ENCODE peak calls at places on chromosomes 13 and 19, in seven cellular contexts. One of them, this sample, is unnamed.

GRCh38 chr13:92826197-92826596 is 400.4 kb upstream of the GPC6 start:
- DNase-seq in activated T-cell treated with anti-CD3 and anti-CD28 coated beads for 1 hour: no peak
- DNase-seq in WTC11: no peak
- DNase-seq in breast epithelium: no peak
- DNase-seq in NCI-H748 treated with DMSO at 0.1 percent for 48 hours: no peak
- DNase-seq in activated CD8-positive, alpha-beta memory T cell treated with anti-CD3 and anti-CD28 coated beads for 1 hour: no peak
- DNase-seq in stimulated activated CD8-positive, alpha-beta memory T cell treated with anti-CD3 and anti-CD28 coated beads, Interleukin-7, amount 100 ng/mL, for 24 hours: no peak
- DNase-seq in this sample: no peak

GRCh38 chr19:2421581-2422306 is 5.6 kb downstream of the TIMM13 start:
- DNase-seq in WTC11: no peak
- DNase-seq in activated CD8-positive, alpha-beta memory T cell treated with anti-CD3 and anti-CD28 coated beads for 1 hour: no peak
- DNase-seq in stimulated activated CD8-positive, alpha-beta memory T cell treated with anti-CD3 and anti-CD28 coated beads, Interleukin-7, amount 100 ng/mL, for 24 hours: no peak
- DNase-seq in activated T-cell treated with anti-CD3 and anti-CD28 coated beads for 1 hour: no peak
- DNase-seq in breast epithelium: no peak
- DNase-seq in NCI-H748 treated with DMSO at 0.1 percent for 48 hours: no peak
- DNase-seq in this sample: no peak

GRCh38 chr13:74206061-74206561 is 71.9 kb upstream of the KLF12 start:
- DNase-seq in WTC11: no peak
- DNase-seq in stimulated activated CD8-positive, alpha-beta memory T cell treated with anti-CD3 and anti-CD28 coated beads, Interleukin-7, amount 100 ng/mL, for 24 hours: no peak
- DNase-seq in activated CD8-positive, alpha-beta memory T cell treated with anti-CD3 and anti-CD28 coated beads for 1 hour: no peak
- DNase-seq in NCI-H748 treated with DMSO at 0.1 percent for 48 hours: no peak
- DNase-seq in breast epithelium: no peak
- DNase-seq in activated T-cell treated with anti-CD3 and anti-CD28 coated beads for 1 hour: no peak
- DNase-seq in this sample: no peak

GRCh38 chr19:12983561-12984142 is 11.6 kb upstream of the NFIX start:
- DNase-seq in breast epithelium: peak
- DNase-seq in WTC11: peak
- DNase-seq in activated CD8-positive, alpha-beta memory T cell treated with anti-CD3 and anti-CD28 coated beads for 1 hour: peak
- DNase-seq in activated T-cell treated with anti-CD3 and anti-CD28 coated beads for 1 hour: peak
- DNase-seq in stimulated activated CD8-positive, alpha-beta memory T cell treated with anti-CD3 and anti-CD28 coated beads, Interleukin-7, amount 100 ng/mL, for 24 hours: peak
- DNase-seq in NCI-H748 treated with DMSO at 0.1 percent for 48 hours: peak
- DNase-seq in this sample: no peak

GRCh38 chr19:29767039-29767735 is 44.6 kb upstream of the CCNE1 start:
- DNase-seq in activated T-cell treated with anti-CD3 and anti-CD28 coated beads for 1 hour: no peak
- DNase-seq in breast epithelium: no peak
- DNase-seq in WTC11: no peak
- DNase-seq in activated CD8-positive, alpha-beta memory T cell treated with anti-CD3 and anti-CD28 coated beads for 1 hour: no peak
- DNase-seq in stimulated activated CD8-positive, alpha-beta memory T cell treated with anti-CD3 and anti-CD28 coated beads, Interleukin-7, amount 100 ng/mL, for 24 hours: no peak
- DNase-seq in NCI-H748 treated with DMSO at 0.1 percent for 48 hours: no peak
- DNase-seq in this sample: no peak

GRCh38 chr19:3397266-3398022 is 31.1 kb downstream of the NFIC start:
- DNase-seq in stimulated activated CD8-positive, alpha-beta memory T cell treated with anti-CD3 and anti-CD28 coated beads, Interleukin-7, amount 100 ng/mL, for 24 hours: no peak
- DNase-seq in activated CD8-positive, alpha-beta memory T cell treated with anti-CD3 and anti-CD28 coated beads for 1 hour: no peak
- DNase-seq in NCI-H748 treated with DMSO at 0.1 percent for 48 hours: no peak
- DNase-seq in activated T-cell treated with anti-CD3 and anti-CD28 coated beads for 1 hour: no peak
- DNase-seq in WTC11: peak
- DNase-seq in breast epithelium: no peak
- DNase-seq in this sample: no peak

GRCh38 chr19:14979498-14980255 is at the start of gene SLC1A6:
- DNase-seq in activated CD8-positive, alpha-beta memory T cell treated with anti-CD3 and anti-CD28 coated beads for 1 hour: no peak
- DNase-seq in NCI-H748 treated with DMSO at 0.1 percent for 48 hours: no peak
- DNase-seq in breast epithelium: no peak
- DNase-seq in WTC11: peak
- DNase-seq in stimulated activated CD8-positive, alpha-beta memory T cell treated with anti-CD3 and anti-CD28 coated beads, Interleukin-7, amount 100 ng/mL, for 24 hours: no peak
- DNase-seq in activated T-cell treated with anti-CD3 and anti-CD28 coated beads for 1 hour: no peak
- DNase-seq in this sample: peak

GRCh38 chr19:43726736-43727592 is 11.1 kb downstream of the IRGC start:
- DNase-seq in activated T-cell treated with anti-CD3 and anti-CD28 coated beads for 1 hour: no peak
- DNase-seq in activated CD8-positive, alpha-beta memory T cell treated with anti-CD3 and anti-CD28 coated beads for 1 hour: no peak
- DNase-seq in stimulated activated CD8-positive, alpha-beta memory T cell treated with anti-CD3 and anti-CD28 coated beads, Interleukin-7, amount 100 ng/mL, for 24 hours: no peak
- DNase-seq in WTC11: no peak
- DNase-seq in NCI-H748 treated with DMSO at 0.1 percent for 48 hours: no peak
- DNase-seq in breast epithelium: peak
- DNase-seq in this sample: no peak

GRCh38 chr19:43675269-43675879 is 5.4 kb upstream of the PLAUR start:
- DNase-seq in WTC11: no peak
- DNase-seq in activated T-cell treated with anti-CD3 and anti-CD28 coated beads for 1 hour: no peak
- DNase-seq in NCI-H748 treated with DMSO at 0.1 percent for 48 hours: no peak
- DNase-seq in stimulated activated CD8-positive, alpha-beta memory T cell treated with anti-CD3 and anti-CD28 coated beads, Interleukin-7, amount 100 ng/mL, for 24 hours: no peak
- DNase-seq in activated CD8-positive, alpha-beta memory T cell treated with anti-CD3 and anti-CD28 coated beads for 1 hour: no peak
- DNase-seq in breast epithelium: peak
- DNase-seq in this sample: no peak

GRCh38 chr19:38142176-38143035 is 81.6 kb downstream of the DPF1 start:
- DNase-seq in activated CD8-positive, alpha-beta memory T cell treated with anti-CD3 and anti-CD28 coated beads for 1 hour: no peak
- DNase-seq in NCI-H748 treated with DMSO at 0.1 percent for 48 hours: peak
- DNase-seq in WTC11: peak
- DNase-seq in activated T-cell treated with anti-CD3 and anti-CD28 coated beads for 1 hour: peak
- DNase-seq in stimulated activated CD8-positive, alpha-beta memory T cell treated with anti-CD3 and anti-CD28 coated beads, Interleukin-7, amount 100 ng/mL, for 24 hours: peak
- DNase-seq in breast epithelium: no peak
- DNase-seq in this sample: peak

GRCh38 chr19:46697142-46697960 is 19.6 kb downstream of the PRKD2 start:
- DNase-seq in WTC11: peak
- DNase-seq in activated CD8-positive, alpha-beta memory T cell treated with anti-CD3 and anti-CD28 coated beads for 1 hour: no peak
- DNase-seq in breast epithelium: no peak
- DNase-seq in stimulated activated CD8-positive, alpha-beta memory T cell treated with anti-CD3 and anti-CD28 coated beads, Interleukin-7, amount 100 ng/mL, for 24 hours: no peak
- DNase-seq in activated T-cell treated with anti-CD3 and anti-CD28 coated beads for 1 hour: no peak
- DNase-seq in NCI-H748 treated with DMSO at 0.1 percent for 48 hours: peak
- DNase-seq in this sample: peak

GRCh38 chr13:101417043-101417406 is 717 bp upstream of the NALCN start:
- DNase-seq in breast epithelium: no peak
- DNase-seq in activated CD8-positive, alpha-beta memory T cell treated with anti-CD3 and anti-CD28 coated beads for 1 hour: no peak
- DNase-seq in WTC11: no peak
- DNase-seq in stimulated activated CD8-positive, alpha-beta memory T cell treated with anti-CD3 and anti-CD28 coated beads, Interleukin-7, amount 100 ng/mL, for 24 hours: no peak
- DNase-seq in activated T-cell treated with anti-CD3 and anti-CD28 coated beads for 1 hour: no peak
- DNase-seq in NCI-H748 treated with DMSO at 0.1 percent for 48 hours: peak
- DNase-seq in this sample: no peak

GRCh38 chr13:74528751-74529513 is 394.7 kb upstream of the KLF12 start:
- DNase-seq in breast epithelium: no peak
- DNase-seq in WTC11: no peak
- DNase-seq in stimulated activated CD8-positive, alpha-beta memory T cell treated with anti-CD3 and anti-CD28 coated beads, Interleukin-7, amount 100 ng/mL, for 24 hours: no peak
- DNase-seq in NCI-H748 treated with DMSO at 0.1 percent for 48 hours: no peak
- DNase-seq in activated CD8-positive, alpha-beta memory T cell treated with anti-CD3 and anti-CD28 coated beads for 1 hour: no peak
- DNase-seq in activated T-cell treated with anti-CD3 and anti-CD28 coated beads for 1 hour: no peak
- DNase-seq in this sample: no peak

GRCh38 chr13:99386911-99387788 is 80.0 kb upstream of the GPR183 start:
- DNase-seq in activated CD8-positive, alpha-beta memory T cell treated with anti-CD3 and anti-CD28 coated beads for 1 hour: peak
- DNase-seq in breast epithelium: no peak
- DNase-seq in WTC11: peak
- DNase-seq in NCI-H748 treated with DMSO at 0.1 percent for 48 hours: no peak
- DNase-seq in stimulated activated CD8-positive, alpha-beta memory T cell treated with anti-CD3 and anti-CD28 coated beads, Interleukin-7, amount 100 ng/mL, for 24 hours: peak
- DNase-seq in activated T-cell treated with anti-CD3 and anti-CD28 coated beads for 1 hour: peak
- DNase-seq in this sample: no peak

GRCh38 chr19:3857449-3858003 is 11.3 kb downstream of the ZFR2 start:
- DNase-seq in stimulated activated CD8-positive, alpha-beta memory T cell treated with anti-CD3 and anti-CD28 coated beads, Interleukin-7, amount 100 ng/mL, for 24 hours: no peak
- DNase-seq in activated T-cell treated with anti-CD3 and anti-CD28 coated beads for 1 hour: no peak
- DNase-seq in breast epithelium: no peak
- DNase-seq in activated CD8-positive, alpha-beta memory T cell treated with anti-CD3 and anti-CD28 coated beads for 1 hour: no peak
- DNase-seq in NCI-H748 treated with DMSO at 0.1 percent for 48 hours: no peak
- DNase-seq in WTC11: no peak
- DNase-seq in this sample: no peak

GRCh38 chr19:58573658-58574164 is 576 bp upstream of the MZF1 start:
- DNase-seq in NCI-H748 treated with DMSO at 0.1 percent for 48 hours: no peak
- DNase-seq in WTC11: no peak
- DNase-seq in activated T-cell treated with anti-CD3 and anti-CD28 coated beads for 1 hour: no peak
- DNase-seq in activated CD8-positive, alpha-beta memory T cell treated with anti-CD3 and anti-CD28 coated beads for 1 hour: no peak
- DNase-seq in stimulated activated CD8-positive, alpha-beta memory T cell treated with anti-CD3 and anti-CD28 coated beads, Interleukin-7, amount 100 ng/mL, for 24 hours: no peak
- DNase-seq in breast epithelium: no peak
- DNase-seq in this sample: no peak

GRCh38 chr13:21310220-21310619 is 133.8 kb downstream of the MRPL57 start:
- DNase-seq in breast epithelium: no peak
- DNase-seq in activated CD8-positive, alpha-beta memory T cell treated with anti-CD3 and anti-CD28 coated beads for 1 hour: no peak
- DNase-seq in activated T-cell treated with anti-CD3 and anti-CD28 coated beads for 1 hour: no peak
- DNase-seq in NCI-H748 treated with DMSO at 0.1 percent for 48 hours: no peak
- DNase-seq in WTC11: no peak
- DNase-seq in stimulated activated CD8-positive, alpha-beta memory T cell treated with anti-CD3 and anti-CD28 coated beads, Interleukin-7, amount 100 ng/mL, for 24 hours: no peak
- DNase-seq in this sample: no peak

GRCh38 chr19:1668339-1669123 is 16.1 kb upstream of the TCF3 start:
- DNase-seq in breast epithelium: no peak
- DNase-seq in activated T-cell treated with anti-CD3 and anti-CD28 coated beads for 1 hour: no peak
- DNase-seq in NCI-H748 treated with DMSO at 0.1 percent for 48 hours: no peak
- DNase-seq in stimulated activated CD8-positive, alpha-beta memory T cell treated with anti-CD3 and anti-CD28 coated beads, Interleukin-7, amount 100 ng/mL, for 24 hours: no peak
- DNase-seq in activated CD8-positive, alpha-beta memory T cell treated with anti-CD3 and anti-CD28 coated beads for 1 hour: no peak
- DNase-seq in WTC11: no peak
- DNase-seq in this sample: no peak

GRCh38 chr13:42396501-42396900 is 124.5 kb downstream of the AKAP11 start:
- DNase-seq in activated T-cell treated with anti-CD3 and anti-CD28 coated beads for 1 hour: no peak
- DNase-seq in breast epithelium: no peak
- DNase-seq in NCI-H748 treated with DMSO at 0.1 percent for 48 hours: no peak
- DNase-seq in stimulated activated CD8-positive, alpha-beta memory T cell treated with anti-CD3 and anti-CD28 coated beads, Interleukin-7, amount 100 ng/mL, for 24 hours: no peak
- DNase-seq in activated CD8-positive, alpha-beta memory T cell treated with anti-CD3 and anti-CD28 coated beads for 1 hour: no peak
- DNase-seq in WTC11: no peak
- DNase-seq in this sample: no peak

GRCh38 chr19:56537442-56537841 is 1.3 kb upstream of the ZFP28 start:
- DNase-seq in WTC11: no peak
- DNase-seq in stimulated activated CD8-positive, alpha-beta memory T cell treated with anti-CD3 and anti-CD28 coated beads, Interleukin-7, amount 100 ng/mL, for 24 hours: no peak
- DNase-seq in NCI-H748 treated with DMSO at 0.1 percent for 48 hours: no peak
- DNase-seq in activated CD8-positive, alpha-beta memory T cell treated with anti-CD3 and anti-CD28 coated beads for 1 hour: no peak
- DNase-seq in activated T-cell treated with anti-CD3 and anti-CD28 coated beads for 1 hour: no peak
- DNase-seq in breast epithelium: no peak
- DNase-seq in this sample: no peak

GRCh38 chr19:45920458-45920857 is 5.9 kb upstream of the NANOS2 start:
- DNase-seq in breast epithelium: no peak
- DNase-seq in NCI-H748 treated with DMSO at 0.1 percent for 48 hours: no peak
- DNase-seq in activated T-cell treated with anti-CD3 and anti-CD28 coated beads for 1 hour: no peak
- DNase-seq in activated CD8-positive, alpha-beta memory T cell treated with anti-CD3 and anti-CD28 coated beads for 1 hour: no peak
- DNase-seq in stimulated activated CD8-positive, alpha-beta memory T cell treated with anti-CD3 and anti-CD28 coated beads, Interleukin-7, amount 100 ng/mL, for 24 hours: no peak
- DNase-seq in WTC11: no peak
- DNase-seq in this sample: no peak

GRCh38 chr13:98327326-98328314 is 150.6 kb upstream of the RNF113B start:
- DNase-seq in breast epithelium: no peak
- DNase-seq in WTC11: peak
- DNase-seq in NCI-H748 treated with DMSO at 0.1 percent for 48 hours: no peak
- DNase-seq in activated CD8-positive, alpha-beta memory T cell treated with anti-CD3 and anti-CD28 coated beads for 1 hour: no peak
- DNase-seq in stimulated activated CD8-positive, alpha-beta memory T cell treated with anti-CD3 and anti-CD28 coated beads, Interleukin-7, amount 100 ng/mL, for 24 hours: no peak
- DNase-seq in activated T-cell treated with anti-CD3 and anti-CD28 coated beads for 1 hour: no peak
- DNase-seq in this sample: no peak

GRCh38 chr19:58519087-58519354 is 589 bp downstream of the ZBTB45 start:
- DNase-seq in NCI-H748 treated with DMSO at 0.1 percent for 48 hours: peak
- DNase-seq in activated CD8-positive, alpha-beta memory T cell treated with anti-CD3 and anti-CD28 coated beads for 1 hour: no peak
- DNase-seq in WTC11: peak
- DNase-seq in breast epithelium: peak
- DNase-seq in stimulated activated CD8-positive, alpha-beta memory T cell treated with anti-CD3 and anti-CD28 coated beads, Interleukin-7, amount 100 ng/mL, for 24 hours: no peak
- DNase-seq in activated T-cell treated with anti-CD3 and anti-CD28 coated beads for 1 hour: peak
- DNase-seq in this sample: peak

GRCh38 chr13:112354330-112355273 is 21.6 kb upstream of the SPACA7 start:
- DNase-seq in breast epithelium: no peak
- DNase-seq in activated T-cell treated with anti-CD3 and anti-CD28 coated beads for 1 hour: no peak
- DNase-seq in stimulated activated CD8-positive, alpha-beta memory T cell treated with anti-CD3 and anti-CD28 coated beads, Interleukin-7, amount 100 ng/mL, for 24 hours: no peak
- DNase-seq in activated CD8-positive, alpha-beta memory T cell treated with anti-CD3 and anti-CD28 coated beads for 1 hour: no peak
- DNase-seq in WTC11: no peak
- DNase-seq in NCI-H748 treated with DMSO at 0.1 percent for 48 hours: no peak
- DNase-seq in this sample: no peak